ENCODE peak calls at places on chromosomes 1 and 21, in six cellular contexts. One of them, this sample, is unnamed.

GRCh38 chr1:234125283-234125682 is 220.8 kb downstream of the SLC35F3 start:
- DNase-seq in RPMI7951: peak
- DNase-seq in neural crest cell: peak
- DNase-seq in occipital lobe: no peak
- DNase-seq in activated CD4-positive, CD25-positive, alpha-beta regulatory T cell treated with anti-CD3 and anti-CD28 coated beads, Interleukin-2, amount 50 U/mL, for 72 hours: no peak
- DNase-seq in uterus: no peak
- DNase-seq in this sample: no peak

GRCh38 chr21:35026153-35026499 is 23.0 kb downstream of the RUNX1 start:
- DNase-seq in RPMI7951: no peak
- DNase-seq in neural crest cell: no peak
- DNase-seq in occipital lobe: no peak
- DNase-seq in activated CD4-positive, CD25-positive, alpha-beta regulatory T cell treated with anti-CD3 and anti-CD28 coated beads, Interleukin-2, amount 50 U/mL, for 72 hours: no peak
- DNase-seq in uterus: no peak
- DNase-seq in this sample: no peak

GRCh38 chr1:208233546-208233945 is 10.6 kb downstream of the PLXNA2 start:
- DNase-seq in RPMI7951: peak
- DNase-seq in neural crest cell: peak
- DNase-seq in occipital lobe: peak
- DNase-seq in activated CD4-positive, CD25-positive, alpha-beta regulatory T cell treated with anti-CD3 and anti-CD28 coated beads, Interleukin-2, amount 50 U/mL, for 72 hours: no peak
- DNase-seq in uterus: no peak
- DNase-seq in this sample: no peak

GRCh38 chr1:169361281-169361680 is 6.3 kb downstream of the NME7 start:
- DNase-seq in RPMI7951: peak
- DNase-seq in neural crest cell: no peak
- DNase-seq in occipital lobe: no peak
- DNase-seq in activated CD4-positive, CD25-positive, alpha-beta regulatory T cell treated with anti-CD3 and anti-CD28 coated beads, Interleukin-2, amount 50 U/mL, for 72 hours: no peak
- DNase-seq in uterus: no peak
- DNase-seq in this sample: no peak

GRCh38 chr1:75765697-75766355 is 20.2 kb upstream of the RABGGTB start:
- DNase-seq in RPMI7951: peak
- DNase-seq in neural crest cell: no peak
- DNase-seq in occipital lobe: no peak
- DNase-seq in activated CD4-positive, CD25-positive, alpha-beta regulatory T cell treated with anti-CD3 and anti-CD28 coated beads, Interleukin-2, amount 50 U/mL, for 72 hours: no peak
- DNase-seq in uterus: no peak
- DNase-seq in this sample: no peak

GRCh38 chr1:235911876-235912275 is 45.2 kb upstream of the LYST start:
- DNase-seq in RPMI7951: peak
- DNase-seq in neural crest cell: no peak
- DNase-seq in occipital lobe: no peak
- DNase-seq in activated CD4-positive, CD25-positive, alpha-beta regulatory T cell treated with anti-CD3 and anti-CD28 coated beads, Interleukin-2, amount 50 U/mL, for 72 hours: no peak
- DNase-seq in uterus: no peak
- DNase-seq in this sample: no peak

GRCh38 chr1:238384381-238384780 is 493.7 kb upstream of the ZP4 start:
- DNase-seq in RPMI7951: peak
- DNase-seq in neural crest cell: no peak
- DNase-seq in occipital lobe: no peak
- DNase-seq in activated CD4-positive, CD25-positive, alpha-beta regulatory T cell treated with anti-CD3 and anti-CD28 coated beads, Interleukin-2, amount 50 U/mL, for 72 hours: no peak
- DNase-seq in uterus: no peak
- DNase-seq in this sample: no peak

GRCh38 chr1:107274227-107274626 is 133.4 kb downstream of the NTNG1 start:
- DNase-seq in RPMI7951: no peak
- DNase-seq in neural crest cell: no peak
- DNase-seq in occipital lobe: no peak
- DNase-seq in activated CD4-positive, CD25-positive, alpha-beta regulatory T cell treated with anti-CD3 and anti-CD28 coated beads, Interleukin-2, amount 50 U/mL, for 72 hours: no peak
- DNase-seq in uterus: no peak
- DNase-seq in this sample: no peak

GRCh38 chr1:32937061-32937460 is 27.5 kb downstream of the RNF19B start:
- DNase-seq in RPMI7951: peak
- DNase-seq in neural crest cell: no peak
- DNase-seq in occipital lobe: no peak
- DNase-seq in activated CD4-positive, CD25-positive, alpha-beta regulatory T cell treated with anti-CD3 and anti-CD28 coated beads, Interleukin-2, amount 50 U/mL, for 72 hours: no peak
- DNase-seq in uterus: no peak
- DNase-seq in this sample: no peak

GRCh38 chr1:6373961-6374720 is 19.4 kb downstream of the ACOT7 start:
- DNase-seq in RPMI7951: no peak
- DNase-seq in neural crest cell: no peak
- DNase-seq in occipital lobe: no peak
- DNase-seq in activated CD4-positive, CD25-positive, alpha-beta regulatory T cell treated with anti-CD3 and anti-CD28 coated beads, Interleukin-2, amount 50 U/mL, for 72 hours: no peak
- DNase-seq in uterus: no peak
- DNase-seq in this sample: no peak

This sample was measured in left ventricle myocardium inferior.